ENCODE peak calls at places on chromosomes 11 and 22, in five cellular contexts. O, J, V, Q and H are unnamed samples. For H3K4me1, the result is how much of the 10 kb centered on the place peaks cover.

GRCh38 chr11:69921429-69922014 is 102.3 kb upstream of the FGF3 start:
- DNase-seq in O (no peak), J (no peak), V (no peak), Q (no peak), H (no peak)

GRCh38 chr11:93017821-93018690 is 48.6 kb downstream of the MTNR1B start:
- DNase-seq in O (no peak), J (no peak), V (no peak), Q (no peak), H (no peak)

GRCh38 chr11:132114185-132114584 is 743.8 kb downstream of the NTM start:
- DNase-seq in O (peak), J (no peak), V (no peak), Q (no peak), H (no peak)

GRCh38 chr22:42341779-42342178 is 71.3 kb upstream of the TCF20 start:
- DNase-seq in O (no peak), J (no peak), V (no peak), Q (no peak), H (no peak)

GRCh38 chr11:29184939-29185890 is 831.6 kb downstream of the KCNA4 start:
- DNase-seq in O (no peak), J (no peak), V (no peak), Q (no peak), H (no peak)

GRCh38 chr11:2537010-2537695 is 92.3 kb downstream of the KCNQ1 start:
- DNase-seq in O (no peak), J (no peak), V (no peak), Q (no peak), H (no peak)

GRCh38 chr22:20244744-20245576 is 23.2 kb downstream of the RTN4R start:
- DNase-seq in O (no peak), J (no peak), V (peak), Q (no peak), H (peak)

GRCh38 chr11:88016392-88017020 is 158.7 kb downstream of the RAB38 start:
- DNase-seq in O (peak), J (peak), V (peak), Q (peak), H (no peak)

GRCh38 chr11:77530879-77531278 is 57.0 kb upstream of the PAK1 start:
- DNase-seq in O (no peak), J (no peak), V (no peak), Q (no peak), H (no peak)

DNA sequence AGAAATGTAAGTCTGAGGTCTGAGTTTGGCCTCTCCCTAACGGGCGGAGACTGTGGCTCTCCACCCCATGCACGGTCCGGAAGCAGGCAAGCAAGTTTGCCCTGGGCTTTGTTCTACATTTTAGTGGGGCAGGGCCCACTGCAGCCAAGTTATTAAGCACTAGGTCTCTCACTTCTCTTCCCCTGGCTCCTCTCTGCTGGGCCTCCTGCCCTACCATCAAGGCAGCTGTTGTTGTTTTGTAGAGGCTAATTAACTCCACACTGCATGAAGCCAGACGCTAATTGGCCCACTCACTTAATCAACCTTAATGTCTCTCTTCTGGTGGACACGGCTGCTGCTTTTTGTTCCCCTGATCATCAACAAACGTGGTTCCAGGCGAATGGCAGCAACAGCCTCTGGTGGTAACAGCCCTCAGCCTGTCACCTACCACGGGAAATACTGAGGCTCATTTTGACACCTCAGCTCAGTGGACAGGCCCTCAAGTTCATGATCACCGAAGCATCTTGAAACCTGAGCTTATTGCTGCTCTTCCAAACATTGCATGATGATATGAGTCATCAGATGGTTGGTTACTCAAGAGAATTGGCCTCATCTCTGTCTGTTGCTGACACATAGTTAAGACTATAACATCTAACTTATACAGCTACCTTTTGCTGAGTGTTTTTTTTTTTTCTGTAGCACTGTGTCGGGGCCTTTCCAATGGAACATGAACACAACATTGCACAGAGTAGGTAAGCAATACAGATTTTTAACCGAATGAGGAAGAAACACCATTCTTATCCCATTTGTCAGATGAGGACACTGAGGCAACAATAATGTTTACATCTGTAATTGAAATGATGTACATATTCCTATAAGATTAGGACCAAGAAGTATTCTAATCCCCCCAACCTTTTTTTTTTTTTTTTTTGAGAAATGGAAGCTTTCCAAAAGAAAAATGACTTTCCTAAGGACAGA is 20.8 kb upstream of the LMO2 start:
- DNase-seq in O (no peak), J (no peak), V (no peak), Q (no peak), H (no peak)
- H3K4me1 ChIP-seq in O (under half), J (under half), V (under half), Q (under half), H (under half)

DNA sequence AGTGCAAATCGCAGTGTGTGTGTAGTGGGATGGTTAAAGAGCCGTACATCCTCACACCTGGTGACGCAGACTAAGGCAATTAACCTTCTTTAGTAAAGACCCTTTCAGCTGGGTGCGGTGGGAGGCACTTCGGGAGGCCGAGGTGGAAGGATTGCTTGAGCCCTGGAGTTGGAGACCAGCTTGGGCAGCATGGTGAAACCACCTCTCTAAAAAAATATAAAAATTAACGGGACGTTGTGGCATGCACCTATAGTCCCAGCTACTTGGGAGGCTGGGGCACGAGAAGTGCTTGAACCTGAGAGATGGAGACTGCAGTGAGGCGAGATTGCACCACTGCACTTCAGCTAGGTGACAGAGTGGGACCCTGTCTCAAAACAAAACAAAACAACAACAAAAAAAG is 31.5 kb downstream of the ZBTB16 start:
- DNase-seq in O (no peak), J (no peak), V (no peak), Q (no peak), H (no peak)
- H3K4me1 ChIP-seq in O (half or more), J (under half), V (under half), Q (under half), H (under half)

DNA sequence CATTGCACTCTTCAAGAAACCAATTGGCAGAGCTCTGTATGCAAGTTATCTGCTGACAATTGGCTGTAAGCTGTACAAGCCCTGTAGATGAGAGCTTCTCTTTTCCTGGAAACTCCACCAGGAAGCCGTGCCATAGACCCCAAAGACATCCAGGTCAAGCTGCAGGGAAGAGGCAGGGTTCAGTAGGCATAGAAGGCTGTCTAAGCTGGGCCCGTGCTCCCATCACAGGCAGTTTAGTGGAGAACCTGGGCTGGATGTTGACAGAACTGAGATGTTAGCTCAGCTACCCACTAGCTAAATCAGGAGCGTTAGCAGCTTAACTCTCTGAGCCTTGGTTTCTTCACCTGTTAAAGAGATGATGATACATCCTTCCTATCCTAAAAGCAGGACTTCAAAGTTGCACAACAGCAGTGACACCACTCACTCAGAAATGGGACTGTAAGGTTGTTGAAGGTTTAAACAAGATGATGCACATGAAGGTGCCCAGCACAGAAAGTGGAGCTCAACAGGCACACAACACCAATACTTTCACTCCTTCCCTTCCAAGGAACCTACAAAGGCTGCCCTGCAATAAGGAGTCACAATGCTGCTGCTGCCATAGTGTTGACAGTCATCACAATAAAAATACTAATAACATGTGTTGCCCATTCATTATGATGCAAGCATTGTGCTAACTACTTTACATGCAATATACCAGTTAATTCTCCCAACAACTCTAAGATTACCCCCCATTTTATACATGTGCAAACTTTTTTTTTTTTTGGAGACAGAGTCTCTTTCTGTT is 115.4 kb downstream of the ZBTB16 start:
- DNase-seq in O (no peak), J (no peak), V (no peak), Q (no peak), H (no peak)
- H3K4me1 ChIP-seq in O (half or more), J (under half), V (under half), Q (under half), H (half or more)

GRCh38 chr11:8684600-8685290 is 2.2 kb downstream of the RPL27A start:
- DNase-seq in O (no peak), J (no peak), V (no peak), Q (no peak), H (no peak)
- H3K4me1 ChIP-seq in O (half or more), J (under half), V (under half), Q (under half), H (under half)

GRCh38 chr11:67285541-67286498 is 3.3 kb upstream of the ANKRD13D start:
- DNase-seq in O (no peak), J (no peak), V (peak), Q (no peak), H (no peak)

GRCh38 chr11:67288198-67288451 is 978 bp upstream of the ANKRD13D start:
- DNase-seq in O (no peak), J (no peak), V (no peak), Q (no peak), H (no peak)

GRCh38 chr11:67287355-67288197 is 1.5 kb upstream of the ANKRD13D start:
- DNase-seq in O (no peak), J (no peak), V (no peak), Q (no peak), H (peak)

GRCh38 chr11:67284811-67285540 is 4.1 kb upstream of the ANKRD13D start:
- DNase-seq in O (no peak), J (no peak), V (no peak), Q (no peak), H (peak)

GRCh38 chr11:67286621-67287333 is 2.3 kb upstream of the ANKRD13D start:
- DNase-seq in O (no peak), J (no peak), V (no peak), Q (no peak), H (no peak)
- H3K4me1 ChIP-seq in O (under half), J (under half), V (half or more), Q (under half), H (half or more)

DNA sequence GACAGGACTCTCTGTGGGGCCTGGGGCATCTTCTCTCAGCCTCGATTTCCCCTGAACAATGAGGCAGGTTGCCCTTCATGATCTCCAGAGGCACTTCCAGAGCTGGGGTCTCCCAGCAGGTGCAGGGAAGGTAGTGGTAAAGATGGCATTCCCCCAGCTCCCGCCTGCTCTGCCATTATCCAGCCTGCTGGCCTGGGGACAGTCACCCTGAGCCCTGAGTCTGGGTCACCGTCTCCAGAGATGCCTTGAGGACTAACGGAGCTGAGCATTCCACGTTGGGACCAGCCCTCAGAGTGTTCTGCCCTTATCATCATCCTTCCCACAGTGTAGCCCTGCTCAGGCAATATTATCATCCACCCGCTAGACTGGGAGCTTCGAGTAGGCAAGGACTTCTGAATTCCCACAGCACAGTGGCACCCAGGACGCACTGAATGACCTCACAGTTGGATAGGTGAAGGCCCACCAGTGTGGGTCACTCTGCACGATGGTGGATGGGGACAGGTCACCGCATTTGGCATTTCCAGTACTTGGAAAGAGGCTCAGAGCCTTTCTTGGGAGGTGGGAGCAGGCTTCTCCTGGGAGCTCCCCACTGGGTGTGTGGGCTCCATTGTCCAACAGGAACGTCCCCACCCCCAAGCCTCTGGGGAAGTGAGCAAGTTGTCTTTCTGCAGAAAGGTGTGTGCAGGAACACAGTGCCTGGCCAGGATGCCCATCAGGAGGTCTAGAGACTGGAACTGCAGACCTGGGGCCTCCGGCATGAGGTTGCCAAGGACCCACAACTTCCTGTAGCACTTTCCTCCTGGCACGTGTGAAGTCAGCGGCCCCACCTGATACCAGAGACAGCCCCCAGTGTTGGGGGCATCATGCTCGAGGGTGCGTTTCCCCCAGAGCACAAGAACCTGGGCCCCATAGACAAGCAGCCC is 51.4 kb upstream of the WNT7B start:
- DNase-seq in O (peak), J (no peak), V (no peak), Q (no peak), H (no peak)
- H3K4me1 ChIP-seq in O (under half), J (under half), V (under half), Q (under half), H (under half)

DNA sequence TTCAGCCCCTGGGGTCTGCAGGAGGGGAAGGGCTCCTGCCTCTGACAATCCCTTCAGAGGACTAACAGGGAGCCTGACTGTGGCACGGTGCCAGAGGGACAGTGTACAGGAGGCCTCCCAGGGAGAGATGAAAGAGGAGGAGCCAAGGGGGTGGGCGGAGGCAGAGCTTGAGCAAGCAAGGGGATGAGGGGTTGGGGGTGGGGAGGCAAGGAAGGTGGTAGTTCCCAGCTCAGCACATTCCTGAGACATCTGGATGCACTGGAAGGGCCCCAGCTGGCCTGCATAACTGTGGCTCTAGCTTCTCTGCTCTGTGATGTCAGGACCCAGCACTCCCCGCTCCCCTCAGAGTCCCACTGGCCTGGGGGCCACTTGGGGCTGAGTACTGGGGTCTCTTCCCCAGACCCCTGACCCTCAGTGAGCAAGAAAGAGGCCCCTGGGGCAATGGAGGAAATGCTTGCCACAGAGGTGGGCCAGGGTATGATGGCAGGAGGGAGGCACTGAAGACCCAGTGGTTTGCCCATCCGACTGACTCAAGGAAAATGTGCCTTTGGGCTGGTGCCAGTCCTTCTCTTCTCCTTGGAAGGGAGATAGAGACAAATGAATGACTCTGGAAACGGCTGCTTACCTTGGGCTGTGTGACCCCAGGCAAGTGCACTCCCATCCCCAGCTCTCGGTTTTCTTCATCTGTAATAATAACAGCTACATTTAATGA is 13.3 kb downstream of the CREB3L1 start:
- DNase-seq in O (peak), J (peak), V (no peak), Q (peak), H (no peak)
- H3K4me1 ChIP-seq in O (under half), J (under half), V (under half), Q (under half), H (under half)

DNA sequence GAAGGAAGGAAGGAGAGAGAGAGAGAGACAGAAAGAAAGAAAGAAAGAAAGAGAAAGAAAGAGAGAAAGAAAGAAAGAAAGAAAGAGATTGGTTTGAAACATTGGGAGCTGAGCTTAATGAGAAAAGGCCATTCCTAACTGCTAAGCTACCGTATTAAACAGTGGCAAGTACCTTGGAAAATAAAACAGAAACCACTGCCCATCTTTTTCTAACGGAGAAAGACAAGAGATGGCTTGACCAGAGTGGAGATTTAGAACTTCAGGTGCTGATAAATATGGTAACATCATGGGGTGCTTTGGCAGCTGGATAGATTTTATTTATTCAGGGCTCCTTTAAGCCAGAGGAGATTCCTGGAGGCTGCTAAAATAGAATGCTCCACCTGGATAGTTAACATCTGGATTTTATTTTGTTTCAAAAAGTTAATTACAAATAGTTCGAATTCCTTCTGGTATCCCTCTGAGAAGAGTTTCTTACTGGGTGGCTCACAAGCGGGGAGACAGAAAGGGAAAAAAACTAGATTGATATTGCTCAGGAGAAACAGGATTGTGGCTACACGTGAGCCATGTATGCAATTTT is 12.9 kb downstream of the TIMP3 start:
- DNase-seq in O (no peak), J (no peak), V (no peak), Q (no peak), H (no peak)
- H3K4me1 ChIP-seq in O (under half), J (under half), V (under half), Q (under half), H (under half)

GRCh38 chr22:22952531-22953295 is 65.1 kb downstream of the IGLL5 start:
- DNase-seq in O (no peak), J (no peak), V (no peak), Q (no peak), H (no peak)
- H3K4me1 ChIP-seq in O (under half), J (under half), V (under half), Q (under half), H (under half)

DNA sequence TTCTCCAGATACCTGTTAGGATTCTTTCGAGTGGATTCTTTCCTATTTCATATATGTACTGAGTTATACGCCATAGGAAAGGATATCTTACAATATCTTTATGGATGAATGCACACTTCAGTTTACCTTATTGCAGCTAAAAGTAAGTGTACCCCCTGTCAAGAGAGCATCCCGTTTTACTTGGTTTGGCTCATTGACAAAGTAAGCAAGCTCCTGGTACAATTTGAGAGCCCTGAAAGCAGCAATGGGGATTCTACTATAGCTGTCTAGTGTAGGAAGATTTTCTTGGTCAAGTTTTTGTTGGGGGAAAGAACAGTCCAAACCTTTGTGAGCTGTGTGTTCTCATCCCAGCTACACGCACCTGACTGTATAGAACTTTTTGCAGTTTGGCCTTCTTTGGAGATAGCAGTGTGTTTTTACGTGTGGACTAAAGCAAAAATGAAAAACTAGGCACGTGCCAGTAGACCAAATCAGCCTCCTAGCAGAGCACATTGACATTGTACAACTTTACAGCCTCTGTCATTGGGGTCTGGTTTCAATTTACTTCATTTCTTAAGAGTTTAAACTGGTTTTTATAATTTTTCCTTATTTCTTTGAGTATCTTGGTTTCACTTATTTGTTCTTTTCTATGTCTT is 44.0 kb downstream of the PPP6R3 start:
- DNase-seq in O (no peak), J (no peak), V (no peak), Q (no peak), H (no peak)
- H3K4me1 ChIP-seq in O (under half), J (under half), V (under half), Q (under half), H (half or more)